ENCODE peak calls at places on chromosomes 4 and X, in nine cellular contexts. X, C, W, I, Y, G, D, N and S are unnamed samples.

GRCh38 chr4:47462799-47463234 is 685 bp downstream of the COMMD8 start:
- DNase-seq in X (no peak), C (no peak), W (no peak), I (no peak), Y (no peak), G (no peak), D (peak), N (no peak), S (no peak)

GRCh38 chr4:169741569-169741968 is 16.2 kb downstream of the HPF1 start:
- DNase-seq in X (no peak), C (no peak), W (no peak), I (no peak), Y (no peak), G (no peak), D (no peak), N (no peak), S (no peak)

GRCh38 chrX:82218361-82218760 is 1016.5 kb downstream of the SH3BGRL start:
- DNase-seq in X (peak), C (no peak), W (no peak), I (peak), Y (no peak), G (no peak), D (no peak), N (no peak), S (peak)

GRCh38 chr4:183960021-183960420 is 54.9 kb downstream of the STOX2 start:
- DNase-seq in X (peak), C (no peak), W (peak), I (peak), Y (peak), G (no peak), D (peak), N (no peak), S (peak)

GRCh38 chr4:54227261-54228063 is 1.6 kb upstream of the PDGFRA start:
- DNase-seq in X (peak), C (no peak), W (no peak), I (peak), Y (no peak), G (no peak), D (peak), N (no peak), S (no peak)

GRCh38 chr4:123750044-123750443 is 353.4 kb downstream of the SPRY1 start:
- DNase-seq in X (peak), C (no peak), W (no peak), I (peak), Y (no peak), G (no peak), D (no peak), N (no peak), S (no peak)

GRCh38 chr4:7741946-7742806 is 197.5 kb downstream of the AFAP1 start:
- DNase-seq in X (no peak), C (no peak), W (no peak), I (no peak), Y (no peak), G (peak), D (no peak), N (no peak), S (no peak)

GRCh38 chr4:20832821-20833220 is 132.6 kb downstream of the PACRGL start:
- DNase-seq in X (peak), C (no peak), W (no peak), I (no peak), Y (no peak), G (no peak), D (peak), N (no peak), S (no peak)

GRCh38 chrX:39969099-39969825 is 128.5 kb downstream of the BCOR start:
- DNase-seq in X (no peak), C (no peak), W (no peak), I (peak), Y (peak), G (no peak), D (no peak), N (no peak), S (peak)

GRCh38 chr4:77697860-77698599 is 92.4 kb downstream of the CXCL13 start:
- DNase-seq in X (peak), C (no peak), W (no peak), I (peak), Y (no peak), G (no peak), D (peak), N (no peak), S (peak)

GRCh38 chrX:133972916-133973315 is 12.5 kb downstream of the GPC3 start:
- DNase-seq in X (no peak), C (no peak), W (no peak), I (no peak), Y (no peak), G (no peak), D (no peak), N (no peak), S (no peak)

GRCh38 chr4:36187723-36188333 is 56.5 kb downstream of the ARAP2 start:
- DNase-seq in X (peak), C (no peak), W (no peak), I (no peak), Y (no peak), G (no peak), D (peak), N (no peak), S (peak)

GRCh38 chr4:91936301-91936700 is 367.5 kb upstream of the GRID2 start:
- DNase-seq in X (no peak), C (no peak), W (no peak), I (no peak), Y (no peak), G (no peak), D (peak), N (no peak), S (peak)

GRCh38 chr4:131488772-131489171 is 1660.3 kb upstream of the PCDH10 start:
- DNase-seq in X (no peak), C (no peak), W (no peak), I (no peak), Y (no peak), G (no peak), D (peak), N (no peak), S (no peak)

GRCh38 chr4:1512738-1513660 is 106.8 kb upstream of the NKX1-1 start:
- DNase-seq in X (peak), C (peak), W (no peak), I (peak), Y (no peak), G (peak), D (peak), N (peak), S (no peak)

GRCh38 chr4:28146191-28146590 is 1285.5 kb downstream of the STIM2 start:
- DNase-seq in X (peak), C (no peak), W (no peak), I (no peak), Y (no peak), G (no peak), D (no peak), N (no peak), S (no peak)

GRCh38 chr4:161457311-161457710 is 706.5 kb downstream of the FSTL5 start:
- DNase-seq in X (no peak), C (no peak), W (no peak), I (no peak), Y (no peak), G (no peak), D (no peak), N (no peak), S (no peak)

GRCh38 chrX:102976793-102977495 is 39.9 kb downstream of the RAB40AL start:
- DNase-seq in X (peak), C (no peak), W (no peak), I (no peak), Y (no peak), G (no peak), D (peak), N (no peak), S (no peak)

GRCh38 chr4:58113083-58113482 is 1002.9 kb upstream of the IGFBP7 start:
- DNase-seq in X (no peak), C (no peak), W (no peak), I (no peak), Y (no peak), G (no peak), D (no peak), N (no peak), S (no peak)

GRCh38 chr4:85708468-85708867 is 233.5 kb downstream of the ARHGAP24 start:
- DNase-seq in X (no peak), C (no peak), W (no peak), I (no peak), Y (no peak), G (no peak), D (no peak), N (no peak), S (no peak)

GRCh38 chr4:5503295-5503694 is 205.1 kb downstream of the EVC2 start:
- DNase-seq in X (no peak), C (no peak), W (no peak), I (no peak), Y (no peak), G (no peak), D (no peak), N (no peak), S (no peak)

GRCh38 chrX:137848291-137848905 is 282.5 kb downstream of the ZIC3 start:
- DNase-seq in X (no peak), C (no peak), W (no peak), I (no peak), Y (no peak), G (no peak), D (no peak), N (no peak), S (no peak)

GRCh38 chrX:97372006-97372766 is 488.5 kb downstream of the RPA4 start:
- DNase-seq in X (no peak), C (no peak), W (no peak), I (no peak), Y (no peak), G (no peak), D (no peak), N (no peak), S (no peak)

GRCh38 chr4:33961751-33962150 is 2282.6 kb downstream of the ARAP2 start:
- DNase-seq in X (no peak), C (no peak), W (no peak), I (no peak), Y (no peak), G (no peak), D (no peak), N (no peak), S (no peak)

GRCh38 chrX:143664302-143664701 is 28.4 kb upstream of the SLITRK4 start:
- DNase-seq in X (peak), C (no peak), W (no peak), I (no peak), Y (no peak), G (no peak), D (peak), N (no peak), S (peak)

GRCh38 chr4:98260047-98260578 is 1.1 kb upstream of the RAP1GDS1 start:
- DNase-seq in X (no peak), C (peak), W (peak), I (no peak), Y (no peak), G (peak), D (no peak), N (peak), S (no peak)

GRCh38 chr4:70892086-70892769 is 9.9 kb upstream of the MOB1B start:
- DNase-seq in X (no peak), C (no peak), W (no peak), I (no peak), Y (peak), G (no peak), D (peak), N (no peak), S (no peak)

GRCh38 chr4:74098628-74098995 is 383 bp downstream of the CXCL2 start:
- DNase-seq in X (peak), C (no peak), W (no peak), I (peak), Y (peak), G (peak), D (peak), N (no peak), S (no peak)